ENCODE peak calls at places on chromosomes 16 and 17, in ten cellular contexts. J, E, M, K, Z, A, W, H, B and U are unnamed samples.

GRCh38 chr16:56988948-56989945 is at the start of gene NLRC5:
- DNase-seq in B (peak; percentile 70), W (peak; percentile 81), H (no peak), E (peak; percentile 78), K (peak; percentile 82), J (no peak), A (peak; percentile 88), M (peak; percentile 84), Z (peak; percentile 41), U (no peak)

GRCh38 chr17:38815576-38816193 is 9.4 kb downstream of the CWC25 start:
- DNase-seq in K (no peak), Z (no peak), J (no peak), M (peak; percentile 39), W (no peak), B (peak; percentile 79), A (no peak), H (no peak), E (no peak), U (no peak)

GRCh38 chr17:37725601-37726146 is 19.2 kb downstream of the HNF1B start:
- DNase-seq in M (no peak), A (no peak), E (peak; percentile 27), W (no peak), J (no peak), K (no peak), H (no peak), B (no peak), Z (no peak), U (no peak)

GRCh38 chr17:19448341-19449268 is 37.6 kb downstream of the RNF112 start:
- DNase-seq in J (peak; percentile 66), M (no peak), E (no peak), H (peak; percentile 61), W (peak; percentile 57), B (peak; percentile 92), Z (peak; percentile 38), K (no peak), A (no peak), U (peak; percentile 43)

GRCh38 chr16:27813591-27813990 is 249.9 kb downstream of the GSG1L start:
- DNase-seq in E (no peak), K (no peak), M (no peak), Z (no peak), J (no peak), B (no peak), W (no peak), H (no peak), A (no peak), U (no peak)

GRCh38 chr16:58854392-58854791 is 120.3 kb upstream of the GOT2 start:
- DNase-seq in W (no peak), A (no peak), J (no peak), M (no peak), Z (no peak), B (no peak), H (no peak), E (no peak), K (no peak), U (no peak)

GRCh38 chr17:30477758-30478115 is 529 bp downstream of the GOSR1 start:
- DNase-seq in J (no peak), Z (no peak), M (peak; percentile 51), K (peak; percentile 12), W (no peak), E (no peak), B (peak; percentile 7), H (no peak), A (no peak), U (no peak)

GRCh38 chr17:55086635-55087058 is 118.1 kb downstream of the STXBP4 start:
- DNase-seq in J (peak; percentile 6), Z (no peak), E (no peak), K (no peak), H (peak; percentile 32), W (no peak), A (no peak), B (peak; percentile 69), M (no peak), U (no peak)

GRCh38 chr17:39765766-39766165 is 28.0 kb downstream of the GRB7 start:
- DNase-seq in J (no peak), W (no peak), H (no peak), A (no peak), B (no peak), M (no peak), E (no peak), K (no peak), Z (no peak), U (no peak)

GRCh38 chr16:88764913-88765349 is 20.1 kb downstream of the PIEZO1 start:
- DNase-seq in W (no peak), K (no peak), Z (no peak), A (no peak), J (no peak), B (peak; percentile 26), M (peak; percentile 49), H (no peak), E (no peak), U (no peak)

GRCh38 chr16:67199011-67199807 is at the start of gene ELMO3:
- DNase-seq in W (no peak), B (no peak), K (no peak), J (no peak), A (no peak), Z (no peak), M (peak; percentile 89), E (peak; percentile 87), H (no peak), U (no peak)

GRCh38 chr17:82103588-82104451 is 5.8 kb upstream of the FASN start:
- DNase-seq in W (peak; percentile 80), E (peak; percentile 90), H (no peak), Z (no peak), M (peak; percentile 76), J (no peak), A (peak; percentile 86), K (no peak), B (no peak), U (peak; percentile 34)

GRCh38 chr16:8720967-8721692 is 46.7 kb downstream of the ABAT start:
- DNase-seq in M (peak; percentile 9), H (no peak), K (no peak), W (no peak), E (no peak), A (no peak), J (no peak), B (no peak), Z (no peak), U (no peak)

GRCh38 chr16:17358350-17358749 is 112.4 kb downstream of the XYLT1 start:
- DNase-seq in M (no peak), H (no peak), B (no peak), K (no peak), Z (no peak), W (no peak), J (no peak), A (no peak), E (no peak), U (no peak)

GRCh38 chr16:74991593-74992403 is 6.9 kb upstream of the WDR59 start:
- DNase-seq in E (no peak), K (no peak), Z (no peak), J (no peak), W (no peak), H (no peak), A (no peak), M (no peak), B (no peak), U (no peak)

GRCh38 chr17:57993471-57994365 is 5.7 kb upstream of the VEZF1 start:
- DNase-seq in B (no peak), Z (no peak), H (no peak), K (no peak), A (no peak), J (no peak), W (no peak), E (peak; percentile 61), M (no peak), U (no peak)

GRCh38 chr16:7268182-7268581 is 64.5 kb upstream of the RBFOX1 start:
- DNase-seq in K (no peak), M (peak; percentile 62), W (peak; percentile 37), E (peak; percentile 64), B (peak; percentile 0), Z (no peak), A (no peak), J (no peak), H (peak; percentile 30), U (no peak)

GRCh38 chr16:52547834-52548215 is 882 bp upstream of the TOX3 start:
- DNase-seq in B (no peak), K (no peak), W (no peak), H (no peak), A (no peak), J (no peak), E (no peak), Z (no peak), M (no peak), U (no peak)

GRCh38 chr17:69434164-69434579 is 19.7 kb downstream of the MAP2K6 start:
- DNase-seq in W (no peak), E (no peak), A (no peak), H (no peak), M (no peak), B (no peak), K (no peak), J (peak; percentile 66), Z (no peak), U (peak; percentile 26)

GRCh38 chr16:73565263-73565662 is 517.3 kb upstream of the ZFHX3 start:
- DNase-seq in A (no peak), B (no peak), M (peak; percentile 77), Z (no peak), E (peak; percentile 55), K (no peak), J (no peak), W (no peak), H (no peak), U (no peak)
- H3K27ac ChIP-seq in A (no peak overlapping the region), B (no peak overlapping the region), M (no peak overlapping the region), Z (no peak overlapping the region), E (no peak overlapping the region), K (no peak overlapping the region), J (no peak overlapping the region), W (no peak overlapping the region), H (no peak overlapping the region), U (no peak overlapping the region)

GRCh38 chr17:10050597-10051101 is 145.6 kb upstream of the RCVRN start:
- DNase-seq in Z (no peak), W (peak; percentile 57), K (no peak), B (no peak), M (no peak), H (no peak), J (no peak), E (no peak), A (no peak), U (no peak)
- H3K27ac ChIP-seq in Z (no peak overlapping the region), W (peak overlapping the region; percentile 79), K (no peak overlapping the region), B (no peak overlapping the region), M (no peak overlapping the region), H (no peak overlapping the region), J (no peak overlapping the region), E (no peak overlapping the region), A (peak overlapping the region; percentile 46), U (peak overlapping the region; percentile 77)

DNA sequence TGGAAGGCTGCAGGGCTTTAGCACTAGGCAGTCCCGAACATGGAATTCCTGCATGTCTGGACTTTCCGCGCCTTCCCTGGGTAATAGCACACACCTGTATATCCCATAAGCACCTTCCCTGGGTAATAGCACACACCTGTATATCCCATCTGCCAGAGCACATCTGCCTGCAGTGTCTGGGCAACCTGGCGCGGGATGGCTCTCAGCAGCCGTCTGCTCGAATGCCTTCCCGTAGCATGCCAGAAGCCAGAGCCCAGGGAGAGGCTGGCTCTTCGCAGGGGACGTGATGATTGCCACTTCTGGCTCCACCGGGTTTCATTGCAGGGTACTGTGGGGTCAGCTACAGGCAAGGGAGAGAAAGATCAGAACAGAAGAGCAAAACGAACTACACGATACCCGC is 21.3 kb downstream of the MBTPS1 start:
- DNase-seq in B (no peak), A (no peak), J (no peak), M (no peak), W (no peak), H (no peak), K (no peak), Z (no peak), E (no peak), U (no peak)
- H3K27ac ChIP-seq in B (no peak overlapping the region), A (no peak overlapping the region), J (no peak overlapping the region), M (no peak overlapping the region), W (no peak overlapping the region), H (no peak overlapping the region), K (no peak overlapping the region), Z (no peak overlapping the region), E (no peak overlapping the region), U (no peak overlapping the region)

GRCh38 chr16:84369938-84370627 is 1.7 kb downstream of the ATP2C2 start:
- DNase-seq in H (no peak), E (no peak), B (no peak), M (peak; percentile 28), J (no peak), K (no peak), A (no peak), Z (no peak), W (no peak), U (no peak)
- H3K27ac ChIP-seq in H (no peak overlapping the region), E (no peak overlapping the region), B (no peak overlapping the region), M (no peak overlapping the region), J (peak overlapping the region; percentile 75), K (no peak overlapping the region), A (no peak overlapping the region), Z (no peak overlapping the region), W (no peak overlapping the region), U (no peak overlapping the region)